ENCODE peak calls at places on chromosome 20, in six cellular contexts. E is neuronal stem cell, Z is IMR-90, Y is mesenchymal stem cell, J is H9, M is H1. V is an unnamed sample.

GRCh38 chr20:8454137-8454712 is 322.2 kb downstream of the PLCB1 start:
- DNase-seq in E (peak; percentile 9), Z (peak; percentile 97), Y (peak; percentile 88), J (peak; percentile 50), M (no peak), V (peak; percentile 48)

GRCh38 chr20:8787090-8787489 is 281.8 kb upstream of the PLCB4 start:
- DNase-seq in E (no peak), Z (no peak), Y (no peak), J (no peak), M (no peak), V (no peak)

GRCh38 chr20:64109390-64109747 is 2.0 kb upstream of the NPBWR2 start:
- DNase-seq in E (no peak), Z (no peak), Y (no peak), J (no peak), M (no peak), V (no peak)

GRCh38 chr20:32589256-32589655 is 4.1 kb upstream of the NOL4L start:
- DNase-seq in E (no peak), Z (peak; percentile 36), Y (no peak), J (no peak), M (no peak), V (no peak)

GRCh38 chr20:48623906-48624265 is 203.9 kb downstream of the PREX1 start:
- DNase-seq in E (no peak), Z (no peak), Y (no peak), J (no peak), M (no peak), V (no peak)

GRCh38 chr20:36854343-36855240 is 21.3 kb upstream of the TLDC2 start:
- DNase-seq in E (no peak), Z (peak; percentile 28), Y (no peak), J (no peak), M (no peak), V (no peak)

GRCh38 chr20:39874049-39874893 is 814.8 kb downstream of the MAFB start:
- DNase-seq in E (peak; percentile 83), Z (peak; percentile 89), Y (peak; percentile 75), J (peak; percentile 84), M (peak; percentile 62), V (peak; percentile 66)

GRCh38 chr20:51752343-51752951 is 15.7 kb downstream of the ATP9A start:
- DNase-seq in E (no peak), Z (peak; percentile 93), Y (peak; percentile 93), J (no peak), M (no peak), V (peak; percentile 41)

GRCh38 chr20:11697055-11697454 is 220.6 kb upstream of the BTBD3 start:
- DNase-seq in E (no peak), Z (no peak), Y (no peak), J (no peak), M (no peak), V (no peak)

GRCh38 chr20:58492795-58493538 is 22.2 kb downstream of the APCDD1L start:
- DNase-seq in E (no peak), Z (no peak), Y (no peak), J (peak; percentile 9), M (no peak), V (no peak)

GRCh38 chr20:22492497-22492896 is 91.9 kb downstream of the FOXA2 start:
- DNase-seq in E (no peak), Z (no peak), Y (no peak), J (no peak), M (no peak), V (no peak)

GRCh38 chr20:32481311-32482103 is 103.6 kb downstream of the NOL4L start:
- DNase-seq in E (no peak), Z (no peak), Y (peak; percentile 71), J (peak; percentile 42), M (no peak), V (no peak)

GRCh38 chr20:21681219-21681931 is 24.1 kb upstream of the PAX1 start:
- DNase-seq in E (no peak), Z (no peak), Y (no peak), J (no peak), M (no peak), V (no peak)

GRCh38 chr20:21238818-21239530 is 64.2 kb upstream of the XRN2 start:
- DNase-seq in E (no peak), Z (no peak), Y (no peak), J (no peak), M (no peak), V (no peak)

GRCh38 chr20:49854190-49854875 is 41.7 kb downstream of the SLC9A8 start:
- DNase-seq in E (no peak), Z (no peak), Y (peak; percentile 11), J (no peak), M (no peak), V (peak; percentile 24)

GRCh38 chr20:58570181-58570859 is 55.1 kb upstream of the APCDD1L start:
- DNase-seq in E (no peak), Z (no peak), Y (no peak), J (no peak), M (no peak), V (no peak)

GRCh38 chr20:64035933-64036345 is at the start of gene C20orf204:
- DNase-seq in E (no peak), Z (no peak), Y (no peak), J (peak; percentile 51), M (no peak), V (no peak)

GRCh38 chr20:64242003-64242796 is 13.3 kb upstream of the PCMTD2 start:
- DNase-seq in E (no peak), Z (no peak), Y (no peak), J (no peak), M (no peak), V (no peak)

GRCh38 chr20:58389968-58390658 is 1.1 kb downstream of the VAPB start:
- DNase-seq in E (no peak), Z (no peak), Y (no peak), J (peak; percentile 9), M (no peak), V (no peak)

GRCh38 chr20:16711859-16712258 is 18.0 kb upstream of the SNRPB2 start:
- DNase-seq in E (no peak), Z (no peak), Y (no peak), J (no peak), M (no peak), V (no peak)

GRCh38 chr20:16714765-16715164 is 15.1 kb upstream of the SNRPB2 start:
- DNase-seq in E (no peak), Z (no peak), Y (no peak), J (no peak), M (no peak), V (no peak)

GRCh38 chr20:16712541-16712947 is 17.3 kb upstream of the SNRPB2 start:
- DNase-seq in E (no peak), Z (no peak), Y (no peak), J (no peak), M (no peak), V (no peak)

GRCh38 chr20:16714242-16714641 is 15.6 kb upstream of the SNRPB2 start:
- DNase-seq in E (no peak), Z (no peak), Y (no peak), J (no peak), M (no peak), V (no peak)

GRCh38 chr20:16713056-16713455 is 16.8 kb upstream of the SNRPB2 start:
- DNase-seq in E (no peak), Z (no peak), Y (no peak), J (no peak), M (no peak), V (no peak)
- H3K14ac ChIP-seq in E (no peak overlapping the region), Z (no peak overlapping the region), Y (no peak overlapping the region), J (no peak overlapping the region), M (no peak overlapping the region), V (no peak overlapping the region)

DNA sequence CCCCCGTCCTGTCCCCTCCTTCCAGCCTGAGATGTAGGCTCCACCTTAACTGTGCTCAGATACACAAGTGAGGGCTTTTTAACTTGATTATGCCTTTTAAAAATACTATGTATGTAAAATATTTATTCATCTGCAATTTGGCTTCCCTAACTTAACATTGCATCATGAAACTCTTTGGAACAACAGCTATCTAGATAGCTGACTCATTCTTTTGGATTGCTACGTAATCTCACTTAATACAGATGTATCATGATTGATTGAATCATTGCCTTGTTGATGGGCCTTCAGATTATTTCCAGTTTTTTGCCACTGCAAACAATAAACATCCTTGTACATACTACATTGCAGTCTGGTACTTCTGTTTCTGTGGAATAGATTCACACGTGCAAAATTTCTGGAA is 6.4 kb downstream of the PRND start:
- DNase-seq in E (no peak), Z (peak; percentile 32), Y (peak; percentile 2), J (no peak), M (no peak), V (no peak)
- H3K14ac ChIP-seq in E (no peak overlapping the region), Z (no peak overlapping the region), Y (no peak overlapping the region), J (no peak overlapping the region), M (no peak overlapping the region), V (no peak overlapping the region)

GRCh38 chr20:41670631-41671030 is 52.5 kb upstream of the CHD6 start:
- DNase-seq in E (no peak), Z (no peak), Y (no peak), J (no peak), M (no peak), V (no peak)
- H3K14ac ChIP-seq in E (no peak overlapping the region), Z (no peak overlapping the region), Y (no peak overlapping the region), J (no peak overlapping the region), M (no peak overlapping the region), V (no peak overlapping the region)

GRCh38 chr20:311603-312002 is 13.7 kb upstream of the SOX12 start:
- DNase-seq in E (no peak), Z (no peak), Y (no peak), J (no peak), M (no peak), V (no peak)

GRCh38 chr20:312067-312466 is 13.3 kb upstream of the SOX12 start:
- DNase-seq in E (no peak), Z (no peak), Y (no peak), J (no peak), M (no peak), V (no peak)

GRCh38 chr20:313402-313801 is 11.9 kb upstream of the SOX12 start:
- DNase-seq in E (no peak), Z (no peak), Y (no peak), J (no peak), M (no peak), V (no peak)

GRCh38 chr20:316316-317068 is 8.9 kb upstream of the SOX12 start:
- DNase-seq in E (no peak), Z (peak; percentile 88), Y (peak; percentile 88), J (no peak), M (no peak), V (no peak)

GRCh38 chr20:313948-314347 is 11.4 kb upstream of the SOX12 start:
- DNase-seq in E (no peak), Z (peak; percentile 83), Y (peak; percentile 67), J (no peak), M (no peak), V (no peak)
- H3K14ac ChIP-seq in E (no peak overlapping the region), Z (no peak overlapping the region), Y (no peak overlapping the region), J (no peak overlapping the region), M (no peak overlapping the region), V (no peak overlapping the region)

GRCh38 chr20:38789503-38790209 is 15.8 kb upstream of the PPP1R16B start:
- DNase-seq in E (no peak), Z (peak; percentile 47), Y (peak; percentile 12), J (no peak), M (no peak), V (no peak)
- H3K14ac ChIP-seq in E (no peak overlapping the region), Z (no peak overlapping the region), Y (no peak overlapping the region), J (no peak overlapping the region), M (no peak overlapping the region), V (no peak overlapping the region)

DNA sequence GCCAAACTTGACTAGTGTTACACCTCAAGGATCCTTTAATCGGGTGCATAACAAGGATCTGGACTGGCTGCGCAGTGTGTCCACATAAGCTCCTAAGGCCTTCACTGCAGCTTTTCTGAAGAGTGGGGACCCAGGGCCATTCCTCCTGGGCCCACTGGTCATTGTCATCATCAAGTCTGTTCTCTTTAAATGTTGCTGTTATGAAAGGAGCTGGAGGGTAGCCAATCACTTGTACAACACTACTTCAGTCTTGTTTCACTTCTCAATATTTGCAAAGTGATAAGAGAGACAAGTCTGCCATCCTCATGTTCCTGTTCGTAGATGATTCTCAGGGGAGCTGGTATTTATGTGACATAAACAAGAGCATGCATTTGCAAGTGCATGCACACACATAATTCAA is 149.8 kb downstream of the SYNDIG1 start:
- DNase-seq in E (no peak), Z (no peak), Y (no peak), J (no peak), M (no peak), V (no peak)
- H3K14ac ChIP-seq in E (no peak overlapping the region), Z (no peak overlapping the region), Y (no peak overlapping the region), J (no peak overlapping the region), M (no peak overlapping the region), V (no peak overlapping the region)

V was measured in trophoblast cell.